ENCODE peak calls at places on chromosomes 16 and 17, in five cellular contexts. R is HFFc6, A is renal cortical epithelial cell, N is mesothelial cell of epicardium, I is H54. E is an unnamed sample.

GRCh38 chr16:48829361-48829760 is 219.4 kb upstream of the N4BP1 start:
- DNase-seq in R (no peak), I (no peak), N (no peak), A (no peak), E (no peak)

GRCh38 chr16:89397331-89397861 is 93.0 kb downstream of the ANKRD11 start:
- DNase-seq in R (no peak), I (no peak), N (no peak), A (no peak), E (no peak)

GRCh38 chr16:80117731-80118130 is 423.1 kb upstream of the DYNLRB2 start:
- DNase-seq in I (no peak), R (no peak), A (no peak), N (no peak), E (no peak)

GRCh38 chr16:19861811-19862327 is 22.8 kb downstream of the GPRC5B start:
- DNase-seq in N (no peak), A (no peak), R (no peak), I (no peak), E (no peak)

GRCh38 chr16:78507576-78507975 is 408.1 kb downstream of the WWOX start:
- DNase-seq in N (no peak), A (no peak), I (no peak), R (no peak), E (no peak)

GRCh38 chr16:72084445-72084844 is 9.0 kb downstream of the TXNL4B start:
- DNase-seq in A (no peak), I (no peak), R (no peak), N (no peak), E (no peak)

GRCh38 chr17:14805348-14805747 is 459.8 kb downstream of the PMP22 start:
- DNase-seq in A (no peak), R (no peak), I (no peak), N (no peak), E (no peak)

GRCh38 chr17:17528101-17528500 is 31.9 kb upstream of the RASD1 start:
- DNase-seq in A (no peak), N (no peak), I (no peak), R (no peak), E (no peak)

GRCh38 chr17:75250009-75250471 is 11.4 kb downstream of the GGA3 start:
- DNase-seq in I (no peak), R (no peak), A (peak; percentile 39), N (no peak), E (no peak)

GRCh38 chr17:77160032-77160876 is 19.5 kb downstream of the SEC14L1 start:
- DNase-seq in N (no peak), I (no peak), A (no peak), R (no peak), E (no peak)

GRCh38 chr17:62895650-62896301 is 70.3 kb upstream of the TANC2 start:
- DNase-seq in A (peak; percentile 81), N (no peak), I (no peak), R (peak; percentile 35), E (no peak)

GRCh38 chr16:79093554-79093967 is 507.0 kb downstream of the MAF start:
- DNase-seq in R (no peak), A (no peak), N (no peak), I (no peak), E (no peak)

GRCh38 chr17:81473019-81473418 is 39.6 kb downstream of the ACTG1 start:
- DNase-seq in A (no peak), N (no peak), I (no peak), R (no peak), E (no peak)

GRCh38 chr16:46932802-46933201 is 40.7 kb downstream of the DNAJA2 start:
- DNase-seq in A (no peak), I (no peak), N (no peak), R (no peak), E (no peak)

GRCh38 chr16:81889896-81890634 is 111.0 kb downstream of the PLCG2 start:
- DNase-seq in N (no peak), A (peak; percentile 64), I (peak; percentile 72), R (peak; percentile 69), E (peak; percentile 6)

GRCh38 chr17:40598928-40599627 is 33.8 kb upstream of the CCR7 start:
- DNase-seq in A (no peak), R (no peak), I (no peak), N (no peak), E (peak; percentile 68)